ENCODE peak calls at places on chromosomes 3 and 15, in seven cellular contexts. C is activated effector memory CD4-positive, alpha-beta T cell treated with Interleukin-2 at 50 U/mL for 16 hours; R is ELR; K is AG04449; I is cardiac fibroblast; E is GM13976; G is SK-N-DZ. O is an unnamed sample.

GRCh38 chr3:36911990-36912804 is 32.7 kb downstream of the TRANK1 start:
- DNase-seq in C (no peak), R (peak; percentile 68), K (no peak), I (peak; percentile 88), E (peak; percentile 83), G (no peak), O (no peak)

GRCh38 chr3:101311676-101312075 is 8.7 kb downstream of the IMPG2 start:
- DNase-seq in C (no peak), R (no peak), K (no peak), I (no peak), E (no peak), G (no peak), O (no peak)

GRCh38 chr3:121660356-121661171 is at the start of gene HCLS1:
- DNase-seq in C (peak; percentile 64), R (peak; percentile 41), K (no peak), I (peak; percentile 44), E (peak; percentile 69), G (no peak), O (no peak)

GRCh38 chr3:115464036-115464435 is 159.3 kb upstream of the GAP43 start:
- DNase-seq in C (no peak), R (no peak), K (no peak), I (no peak), E (no peak), G (no peak), O (no peak)

GRCh38 chr15:64341961-64342360 is 14.0 kb downstream of the CSNK1G1 start:
- DNase-seq in C (no peak), R (no peak), K (no peak), I (no peak), E (no peak), G (no peak), O (no peak)

GRCh38 chr15:76987896-76988860 is 6.7 kb upstream of the PSTPIP1 start:
- DNase-seq in C (no peak), R (no peak), K (no peak), I (peak; percentile 53), E (peak; percentile 88), G (no peak), O (no peak)

GRCh38 chr15:99507016-99507731 is 58.6 kb upstream of the MEF2A start:
- DNase-seq in C (no peak), R (no peak), K (peak; percentile 21), I (peak; percentile 78), E (no peak), G (peak; percentile 51), O (peak; percentile 68)

GRCh38 chr15:65077981-65078352 is 1.4 kb downstream of the KBTBD13 start:
- DNase-seq in C (peak; percentile 15), R (peak; percentile 53), K (no peak), I (peak; percentile 70), E (peak; percentile 73), G (peak; percentile 70), O (peak; percentile 54)

GRCh38 chr15:91885714-91886265 is 32.3 kb downstream of the SLCO3A1 start:
- DNase-seq in C (no peak), R (no peak), K (no peak), I (no peak), E (no peak), G (no peak), O (no peak)

GRCh38 chr3:13818919-13819318 is 61.0 kb downstream of the WNT7A start:
- DNase-seq in C (no peak), R (no peak), K (no peak), I (no peak), E (no peak), G (no peak), O (no peak)

GRCh38 chr15:40048155-40048792 is 9.3 kb upstream of the SRP14 start:
- DNase-seq in C (peak; percentile 15), R (no peak), K (no peak), I (no peak), E (no peak), G (no peak), O (no peak)

GRCh38 chr15:88002721-88003120 is 253.8 kb downstream of the NTRK3 start:
- DNase-seq in C (no peak), R (no peak), K (no peak), I (no peak), E (no peak), G (no peak), O (no peak)

GRCh38 chr3:15467227-15468181 is 40.1 kb downstream of the EAF1 start:
- DNase-seq in C (no peak), R (no peak), K (no peak), I (no peak), E (no peak), G (no peak), O (no peak)

GRCh38 chr3:149277338-149277813 is 55.7 kb upstream of the CP start:
- DNase-seq in C (no peak), R (peak; percentile 80), K (no peak), I (peak; percentile 86), E (no peak), G (no peak), O (no peak)

GRCh38 chr3:114112696-114113095 is 56.2 kb downstream of the QTRT2 start:
- DNase-seq in C (no peak), R (peak; percentile 47), K (no peak), I (peak; percentile 52), E (no peak), G (no peak), O (no peak)

GRCh38 chr15:69357773-69358765 is 56.1 kb upstream of the KIF23 start:
- DNase-seq in C (no peak), R (no peak), K (no peak), I (peak; percentile 19), E (no peak), G (peak; percentile 52), O (no peak)

GRCh38 chr3:8223766-8224165 is 277.9 kb upstream of the LMCD1 start:
- DNase-seq in C (no peak), R (no peak), K (no peak), I (peak; percentile 17), E (no peak), G (no peak), O (peak; percentile 51)

GRCh38 chr3:17302774-17303173 is 418.0 kb downstream of the PLCL2 start:
- DNase-seq in C (no peak), R (peak; percentile 3), K (no peak), I (peak; percentile 10), E (no peak), G (no peak), O (no peak)

O was measured in BE2C.